ENCODE peak calls at places on chromosomes 11 and 22, in five cellular contexts. One of them, this sample, is unnamed.

GRCh38 chr11:130865772-130866114 is 50.5 kb downstream of the SNX19 start:
- DNase-seq in RPMI8226: no peak
- DNase-seq in activated CD4-positive, alpha-beta T cell treated with anti-CD3 and anti-CD28 coated beads for 48 hours: no peak
- DNase-seq in activated T-helper 2 cell treated with anti-CD3 and anti-CD28 coated beads, Interferon-gamma antibody, Interleukin-2, Interleukin-4, amounts not matched to agents 10 μg/mL and 5 μg/mL and 100 μg/mL, durations not matched to agents 14 hours and 24 hours and 36 hours: no peak
- DNase-seq in right lobe of liver: peak
- DNase-seq in this sample: no peak

GRCh38 chr22:45212992-45213751 is 27.5 kb downstream of the KIAA0930 start:
- DNase-seq in right lobe of liver: no peak
- DNase-seq in activated CD4-positive, alpha-beta T cell treated with anti-CD3 and anti-CD28 coated beads for 48 hours: no peak
- DNase-seq in activated T-helper 2 cell treated with anti-CD3 and anti-CD28 coated beads, Interferon-gamma antibody, Interleukin-2, Interleukin-4, amounts not matched to agents 10 μg/mL and 5 μg/mL and 100 μg/mL, durations not matched to agents 14 hours and 24 hours and 36 hours: no peak
- DNase-seq in RPMI8226: no peak
- DNase-seq in this sample: peak

GRCh38 chr11:80197155-80197554 is 756.3 kb upstream of the TENM4 start:
- DNase-seq in activated CD4-positive, alpha-beta T cell treated with anti-CD3 and anti-CD28 coated beads for 48 hours: no peak
- DNase-seq in activated T-helper 2 cell treated with anti-CD3 and anti-CD28 coated beads, Interferon-gamma antibody, Interleukin-2, Interleukin-4, amounts not matched to agents 10 μg/mL and 5 μg/mL and 100 μg/mL, durations not matched to agents 14 hours and 24 hours and 36 hours: no peak
- DNase-seq in RPMI8226: no peak
- DNase-seq in right lobe of liver: no peak
- DNase-seq in this sample: no peak

GRCh38 chr11:35165416-35166368 is 26.7 kb downstream of the CD44 start:
- DNase-seq in activated CD4-positive, alpha-beta T cell treated with anti-CD3 and anti-CD28 coated beads for 48 hours: peak
- DNase-seq in activated T-helper 2 cell treated with anti-CD3 and anti-CD28 coated beads, Interferon-gamma antibody, Interleukin-2, Interleukin-4, amounts not matched to agents 10 μg/mL and 5 μg/mL and 100 μg/mL, durations not matched to agents 14 hours and 24 hours and 36 hours: peak
- DNase-seq in right lobe of liver: no peak
- DNase-seq in RPMI8226: no peak
- DNase-seq in this sample: no peak

GRCh38 chr11:8794677-8795103 is 112.1 kb downstream of the RPL27A start:
- DNase-seq in activated T-helper 2 cell treated with anti-CD3 and anti-CD28 coated beads, Interferon-gamma antibody, Interleukin-2, Interleukin-4, amounts not matched to agents 10 μg/mL and 5 μg/mL and 100 μg/mL, durations not matched to agents 14 hours and 24 hours and 36 hours: no peak
- DNase-seq in right lobe of liver: peak
- DNase-seq in activated CD4-positive, alpha-beta T cell treated with anti-CD3 and anti-CD28 coated beads for 48 hours: no peak
- DNase-seq in RPMI8226: peak
- DNase-seq in this sample: no peak

GRCh38 chr11:116970485-116971292 is 127.5 kb downstream of the SIK3 start:
- DNase-seq in RPMI8226: no peak
- DNase-seq in activated CD4-positive, alpha-beta T cell treated with anti-CD3 and anti-CD28 coated beads for 48 hours: no peak
- DNase-seq in right lobe of liver: no peak
- DNase-seq in activated T-helper 2 cell treated with anti-CD3 and anti-CD28 coated beads, Interferon-gamma antibody, Interleukin-2, Interleukin-4, amounts not matched to agents 10 μg/mL and 5 μg/mL and 100 μg/mL, durations not matched to agents 14 hours and 24 hours and 36 hours: no peak
- DNase-seq in this sample: no peak

GRCh38 chr11:12963051-12963450 is 46.1 kb upstream of the RASSF10 start:
- DNase-seq in right lobe of liver: no peak
- DNase-seq in activated CD4-positive, alpha-beta T cell treated with anti-CD3 and anti-CD28 coated beads for 48 hours: no peak
- DNase-seq in activated T-helper 2 cell treated with anti-CD3 and anti-CD28 coated beads, Interferon-gamma antibody, Interleukin-2, Interleukin-4, amounts not matched to agents 10 μg/mL and 5 μg/mL and 100 μg/mL, durations not matched to agents 14 hours and 24 hours and 36 hours: no peak
- DNase-seq in RPMI8226: no peak
- DNase-seq in this sample: no peak

GRCh38 chr11:85823816-85824215 is 12.9 kb upstream of the SYTL2 start:
- DNase-seq in right lobe of liver: no peak
- DNase-seq in activated T-helper 2 cell treated with anti-CD3 and anti-CD28 coated beads, Interferon-gamma antibody, Interleukin-2, Interleukin-4, amounts not matched to agents 10 μg/mL and 5 μg/mL and 100 μg/mL, durations not matched to agents 14 hours and 24 hours and 36 hours: peak
- DNase-seq in RPMI8226: no peak
- DNase-seq in activated CD4-positive, alpha-beta T cell treated with anti-CD3 and anti-CD28 coated beads for 48 hours: peak
- DNase-seq in this sample: no peak

GRCh38 chr11:60914620-60915249 is 777 bp downstream of the TMEM109 start:
- DNase-seq in RPMI8226: peak
- DNase-seq in activated T-helper 2 cell treated with anti-CD3 and anti-CD28 coated beads, Interferon-gamma antibody, Interleukin-2, Interleukin-4, amounts not matched to agents 10 μg/mL and 5 μg/mL and 100 μg/mL, durations not matched to agents 14 hours and 24 hours and 36 hours: no peak
- DNase-seq in right lobe of liver: no peak
- DNase-seq in activated CD4-positive, alpha-beta T cell treated with anti-CD3 and anti-CD28 coated beads for 48 hours: peak
- DNase-seq in this sample: peak

GRCh38 chr11:12723410-12724297 is 49.4 kb downstream of the TEAD1 start:
- DNase-seq in right lobe of liver: no peak
- DNase-seq in RPMI8226: no peak
- DNase-seq in activated T-helper 2 cell treated with anti-CD3 and anti-CD28 coated beads, Interferon-gamma antibody, Interleukin-2, Interleukin-4, amounts not matched to agents 10 μg/mL and 5 μg/mL and 100 μg/mL, durations not matched to agents 14 hours and 24 hours and 36 hours: no peak
- DNase-seq in activated CD4-positive, alpha-beta T cell treated with anti-CD3 and anti-CD28 coated beads for 48 hours: no peak
- DNase-seq in this sample: no peak

GRCh38 chr11:58059011-58059358 is 28.2 kb downstream of the OR6Q1 start:
- DNase-seq in right lobe of liver: no peak
- DNase-seq in activated T-helper 2 cell treated with anti-CD3 and anti-CD28 coated beads, Interferon-gamma antibody, Interleukin-2, Interleukin-4, amounts not matched to agents 10 μg/mL and 5 μg/mL and 100 μg/mL, durations not matched to agents 14 hours and 24 hours and 36 hours: no peak
- DNase-seq in activated CD4-positive, alpha-beta T cell treated with anti-CD3 and anti-CD28 coated beads for 48 hours: no peak
- DNase-seq in RPMI8226: no peak
- DNase-seq in this sample: no peak

GRCh38 chr22:47377926-47378560 is 615.6 kb downstream of the TBC1D22A start:
- DNase-seq in right lobe of liver: peak
- DNase-seq in activated CD4-positive, alpha-beta T cell treated with anti-CD3 and anti-CD28 coated beads for 48 hours: no peak
- DNase-seq in RPMI8226: no peak
- DNase-seq in activated T-helper 2 cell treated with anti-CD3 and anti-CD28 coated beads, Interferon-gamma antibody, Interleukin-2, Interleukin-4, amounts not matched to agents 10 μg/mL and 5 μg/mL and 100 μg/mL, durations not matched to agents 14 hours and 24 hours and 36 hours: no peak
- DNase-seq in this sample: no peak

GRCh38 chr11:57476883-57477506 is 16.7 kb downstream of the RTN4RL2 start:
- DNase-seq in RPMI8226: peak
- DNase-seq in activated CD4-positive, alpha-beta T cell treated with anti-CD3 and anti-CD28 coated beads for 48 hours: peak
- DNase-seq in right lobe of liver: peak
- DNase-seq in activated T-helper 2 cell treated with anti-CD3 and anti-CD28 coated beads, Interferon-gamma antibody, Interleukin-2, Interleukin-4, amounts not matched to agents 10 μg/mL and 5 μg/mL and 100 μg/mL, durations not matched to agents 14 hours and 24 hours and 36 hours: no peak
- DNase-seq in this sample: peak

GRCh38 chr11:1235615-1236315 is 12.9 kb downstream of the MUC5B start:
- DNase-seq in activated T-helper 2 cell treated with anti-CD3 and anti-CD28 coated beads, Interferon-gamma antibody, Interleukin-2, Interleukin-4, amounts not matched to agents 10 μg/mL and 5 μg/mL and 100 μg/mL, durations not matched to agents 14 hours and 24 hours and 36 hours: no peak
- DNase-seq in right lobe of liver: peak
- DNase-seq in RPMI8226: peak
- DNase-seq in activated CD4-positive, alpha-beta T cell treated with anti-CD3 and anti-CD28 coated beads for 48 hours: no peak
- DNase-seq in this sample: no peak

GRCh38 chr22:24435861-24436351 is 8.5 kb downstream of the ADORA2A start:
- DNase-seq in RPMI8226: no peak
- DNase-seq in right lobe of liver: peak
- DNase-seq in activated CD4-positive, alpha-beta T cell treated with anti-CD3 and anti-CD28 coated beads for 48 hours: no peak
- DNase-seq in activated T-helper 2 cell treated with anti-CD3 and anti-CD28 coated beads, Interferon-gamma antibody, Interleukin-2, Interleukin-4, amounts not matched to agents 10 μg/mL and 5 μg/mL and 100 μg/mL, durations not matched to agents 14 hours and 24 hours and 36 hours: no peak
- DNase-seq in this sample: peak

GRCh38 chr11:80383655-80384054 is 942.8 kb upstream of the TENM4 start:
- DNase-seq in activated T-helper 2 cell treated with anti-CD3 and anti-CD28 coated beads, Interferon-gamma antibody, Interleukin-2, Interleukin-4, amounts not matched to agents 10 μg/mL and 5 μg/mL and 100 μg/mL, durations not matched to agents 14 hours and 24 hours and 36 hours: no peak
- DNase-seq in right lobe of liver: no peak
- DNase-seq in activated CD4-positive, alpha-beta T cell treated with anti-CD3 and anti-CD28 coated beads for 48 hours: no peak
- DNase-seq in RPMI8226: no peak
- DNase-seq in this sample: no peak

GRCh38 chr22:23060612-23061400 is 9.5 kb upstream of the GNAZ start:
- DNase-seq in right lobe of liver: peak
- DNase-seq in activated CD4-positive, alpha-beta T cell treated with anti-CD3 and anti-CD28 coated beads for 48 hours: peak
- DNase-seq in RPMI8226: no peak
- DNase-seq in activated T-helper 2 cell treated with anti-CD3 and anti-CD28 coated beads, Interferon-gamma antibody, Interleukin-2, Interleukin-4, amounts not matched to agents 10 μg/mL and 5 μg/mL and 100 μg/mL, durations not matched to agents 14 hours and 24 hours and 36 hours: no peak
- DNase-seq in this sample: no peak

GRCh38 chr11:9784602-9785315 is 120.9 kb downstream of the SWAP70 start:
- DNase-seq in activated T-helper 2 cell treated with anti-CD3 and anti-CD28 coated beads, Interferon-gamma antibody, Interleukin-2, Interleukin-4, amounts not matched to agents 10 μg/mL and 5 μg/mL and 100 μg/mL, durations not matched to agents 14 hours and 24 hours and 36 hours: no peak
- DNase-seq in right lobe of liver: no peak
- DNase-seq in activated CD4-positive, alpha-beta T cell treated with anti-CD3 and anti-CD28 coated beads for 48 hours: no peak
- DNase-seq in RPMI8226: no peak
- DNase-seq in this sample: no peak

GRCh38 chr11:46026616-46027293 is 94.5 kb downstream of the PHF21A start:
- DNase-seq in RPMI8226: no peak
- DNase-seq in activated CD4-positive, alpha-beta T cell treated with anti-CD3 and anti-CD28 coated beads for 48 hours: no peak
- DNase-seq in right lobe of liver: no peak
- DNase-seq in activated T-helper 2 cell treated with anti-CD3 and anti-CD28 coated beads, Interferon-gamma antibody, Interleukin-2, Interleukin-4, amounts not matched to agents 10 μg/mL and 5 μg/mL and 100 μg/mL, durations not matched to agents 14 hours and 24 hours and 36 hours: no peak
- DNase-seq in this sample: no peak

This sample was measured in Karpas-422.